ENCODE peak calls at places on chromosomes 16 and 17, in seven cellular contexts. One of them, this sample, is unnamed.

GRCh38 chr16:49095539-49095938 is 186.1 kb downstream of the CBLN1 start:
- DNase-seq in endothelial cell of umbilical vein: no peak
- DNase-seq in pancreas: no peak
- DNase-seq in AG10803: no peak
- DNase-seq in hepatocyte: no peak
- DNase-seq in body of pancreas: no peak
- DNase-seq in coronary artery: no peak
- DNase-seq in this sample: no peak

GRCh38 chr17:17749025-17749772 is 67.9 kb downstream of the RAI1 start:
- DNase-seq in endothelial cell of umbilical vein: no peak
- DNase-seq in pancreas: no peak
- DNase-seq in AG10803: no peak
- DNase-seq in hepatocyte: no peak
- DNase-seq in body of pancreas: no peak
- DNase-seq in coronary artery: no peak
- DNase-seq in this sample: no peak

GRCh38 chr17:17463821-17464220 is 13.0 kb upstream of the MED9 start:
- DNase-seq in endothelial cell of umbilical vein: no peak
- DNase-seq in pancreas: no peak
- DNase-seq in AG10803: no peak
- DNase-seq in hepatocyte: no peak
- DNase-seq in body of pancreas: no peak
- DNase-seq in coronary artery: no peak
- DNase-seq in this sample: no peak

GRCh38 chr17:42155614-42156045 is 841 bp upstream of the RAB5C start:
- DNase-seq in endothelial cell of umbilical vein: no peak
- DNase-seq in pancreas: no peak
- DNase-seq in AG10803: no peak
- DNase-seq in hepatocyte: no peak
- DNase-seq in body of pancreas: no peak
- DNase-seq in coronary artery: no peak
- DNase-seq in this sample: no peak

GRCh38 chr16:85621698-85622433 is 8.7 kb downstream of the GSE1 start:
- DNase-seq in endothelial cell of umbilical vein: no peak
- DNase-seq in pancreas: no peak
- DNase-seq in AG10803: no peak
- DNase-seq in hepatocyte: peak; percentile 83
- DNase-seq in body of pancreas: peak; percentile 89
- DNase-seq in coronary artery: no peak
- DNase-seq in this sample: no peak

GRCh38 chr17:45843722-45844121 is 959 bp upstream of the SPPL2C start:
- DNase-seq in endothelial cell of umbilical vein: no peak
- DNase-seq in pancreas: peak; percentile 20
- DNase-seq in AG10803: no peak
- DNase-seq in hepatocyte: no peak
- DNase-seq in body of pancreas: no peak
- DNase-seq in coronary artery: no peak
- DNase-seq in this sample: no peak

GRCh38 chr17:50560185-50560824 is at the start of gene CACNA1G:
- DNase-seq in endothelial cell of umbilical vein: peak; percentile 70
- DNase-seq in pancreas: peak; percentile 93
- DNase-seq in AG10803: peak; percentile 77
- DNase-seq in hepatocyte: peak; percentile 95
- DNase-seq in body of pancreas: peak; percentile 84
- DNase-seq in coronary artery: peak; percentile 94
- DNase-seq in this sample: peak; percentile 69

GRCh38 chr16:53449816-53450517 is 15.7 kb downstream of the RBL2 start:
- DNase-seq in endothelial cell of umbilical vein: no peak
- DNase-seq in pancreas: no peak
- DNase-seq in AG10803: no peak
- DNase-seq in hepatocyte: no peak
- DNase-seq in body of pancreas: no peak
- DNase-seq in coronary artery: no peak
- DNase-seq in this sample: no peak

GRCh38 chr16:81700071-81700779 is 78.9 kb upstream of the PLCG2 start:
- DNase-seq in endothelial cell of umbilical vein: no peak
- DNase-seq in pancreas: no peak
- DNase-seq in AG10803: no peak
- DNase-seq in hepatocyte: no peak
- DNase-seq in body of pancreas: no peak
- DNase-seq in coronary artery: no peak
- DNase-seq in this sample: no peak

GRCh38 chr17:44105483-44105882 is 18.0 kb downstream of the HDAC5 start:
- DNase-seq in endothelial cell of umbilical vein: no peak
- DNase-seq in pancreas: no peak
- DNase-seq in AG10803: no peak
- DNase-seq in hepatocyte: no peak
- DNase-seq in body of pancreas: no peak
- DNase-seq in coronary artery: no peak
- DNase-seq in this sample: no peak

GRCh38 chr17:79919164-79919585 is 79.9 kb upstream of the CBX4 start:
- DNase-seq in endothelial cell of umbilical vein: peak; percentile 62
- DNase-seq in pancreas: peak; percentile 98
- DNase-seq in AG10803: peak; percentile 42
- DNase-seq in hepatocyte: no peak
- DNase-seq in body of pancreas: peak; percentile 100
- DNase-seq in coronary artery: peak; percentile 87
- DNase-seq in this sample: peak; percentile 57

GRCh38 chr16:28880589-28880915 is 2.3 kb downstream of the ATP2A1 start:
- DNase-seq in endothelial cell of umbilical vein: no peak
- DNase-seq in pancreas: no peak
- DNase-seq in AG10803: no peak
- DNase-seq in hepatocyte: no peak
- DNase-seq in body of pancreas: no peak
- DNase-seq in coronary artery: no peak
- DNase-seq in this sample: no peak
- H3K4me3 ChIP-seq in endothelial cell of umbilical vein: no peak overlapping the region
- H3K4me3 ChIP-seq in pancreas: no peak overlapping the region
- H3K4me3 ChIP-seq in AG10803: no peak overlapping the region
- H3K4me3 ChIP-seq in hepatocyte: no peak overlapping the region
- H3K4me3 ChIP-seq in body of pancreas: no peak overlapping the region
- H3K4me3 ChIP-seq in coronary artery: peak overlapping the region; percentile 85
- H3K4me3 ChIP-seq in this sample: peak overlapping the region; percentile 94

DNA sequence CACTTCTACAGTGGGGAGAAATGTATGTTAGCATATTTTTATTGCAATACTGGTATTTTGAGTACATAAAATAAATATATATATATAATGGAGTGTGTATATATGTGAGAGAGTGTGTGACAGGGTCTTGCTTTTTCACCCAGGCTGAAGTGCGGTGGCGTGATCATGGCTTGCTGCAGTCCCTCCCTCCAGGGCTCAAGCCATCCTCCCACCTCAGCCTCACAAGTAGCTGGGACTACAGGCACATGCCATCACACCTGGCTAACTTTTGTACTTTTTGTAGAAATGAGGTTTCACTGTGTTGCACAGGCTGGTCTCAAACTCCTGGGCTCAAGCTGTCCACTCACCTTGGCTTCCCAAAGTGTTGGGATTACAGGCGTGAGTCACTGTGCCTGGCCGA is 4.1 kb downstream of the CYLD start:
- DNase-seq in endothelial cell of umbilical vein: no peak
- DNase-seq in pancreas: no peak
- DNase-seq in AG10803: no peak
- DNase-seq in hepatocyte: no peak
- DNase-seq in body of pancreas: no peak
- DNase-seq in coronary artery: no peak
- DNase-seq in this sample: no peak
- H3K4me3 ChIP-seq in endothelial cell of umbilical vein: no peak overlapping the region
- H3K4me3 ChIP-seq in pancreas: no peak overlapping the region
- H3K4me3 ChIP-seq in AG10803: no peak overlapping the region
- H3K4me3 ChIP-seq in hepatocyte: no peak overlapping the region
- H3K4me3 ChIP-seq in body of pancreas: no peak overlapping the region
- H3K4me3 ChIP-seq in coronary artery: no peak overlapping the region
- H3K4me3 ChIP-seq in this sample: no peak overlapping the region

DNA sequence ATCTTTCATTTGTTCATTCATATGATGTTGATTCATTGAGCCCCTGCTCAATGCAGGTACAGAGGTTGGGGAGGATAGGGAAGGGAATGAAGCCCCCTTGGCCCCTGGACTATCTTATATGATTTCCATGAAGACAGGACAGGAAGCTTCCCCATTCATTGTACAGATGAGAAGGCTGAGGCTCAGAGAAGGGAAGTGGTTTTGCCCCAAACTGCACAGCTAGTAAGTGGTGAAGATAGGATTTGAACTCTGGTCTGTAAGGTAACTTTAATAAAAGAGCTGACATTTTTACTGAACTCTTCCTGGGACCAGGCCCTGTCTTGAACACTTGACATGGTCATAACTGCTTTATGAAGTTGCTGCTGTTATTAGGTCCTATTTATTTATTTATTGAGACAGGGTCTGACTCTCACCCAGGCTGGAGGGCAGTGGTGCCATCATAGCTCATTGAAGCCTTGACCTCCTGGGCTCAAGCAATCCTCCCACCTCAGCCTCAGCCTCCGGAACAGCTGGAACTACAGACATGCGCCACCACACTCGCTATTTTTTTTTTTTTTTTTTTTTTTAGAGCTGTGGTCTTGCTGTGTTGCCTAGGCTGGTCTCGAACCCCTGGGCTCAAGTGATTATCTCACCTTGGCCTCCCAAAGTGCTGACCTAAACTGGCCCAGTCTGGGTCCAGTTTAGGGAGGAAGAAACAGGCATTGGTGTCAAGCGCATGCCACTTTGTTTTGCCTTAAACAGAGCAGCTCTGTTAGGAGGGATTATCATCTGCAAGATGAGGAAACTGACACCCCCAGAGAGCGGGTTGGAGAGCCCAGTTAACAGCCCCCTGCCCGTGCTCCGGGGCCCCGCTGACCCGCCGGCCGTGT is 5.0 kb downstream of the CTF1 start:
- DNase-seq in endothelial cell of umbilical vein: no peak
- DNase-seq in pancreas: no peak
- DNase-seq in AG10803: no peak
- DNase-seq in hepatocyte: no peak
- DNase-seq in body of pancreas: no peak
- DNase-seq in coronary artery: no peak
- DNase-seq in this sample: no peak
- H3K4me3 ChIP-seq in endothelial cell of umbilical vein: peak overlapping the region; percentile 12
- H3K4me3 ChIP-seq in pancreas: peak overlapping the region; percentile 48
- H3K4me3 ChIP-seq in AG10803: peak overlapping the region; percentile 43
- H3K4me3 ChIP-seq in hepatocyte: peak overlapping the region; percentile 33
- H3K4me3 ChIP-seq in body of pancreas: no peak overlapping the region
- H3K4me3 ChIP-seq in coronary artery: peak overlapping the region; percentile 72
- H3K4me3 ChIP-seq in this sample: peak overlapping the region; percentile 78

DNA sequence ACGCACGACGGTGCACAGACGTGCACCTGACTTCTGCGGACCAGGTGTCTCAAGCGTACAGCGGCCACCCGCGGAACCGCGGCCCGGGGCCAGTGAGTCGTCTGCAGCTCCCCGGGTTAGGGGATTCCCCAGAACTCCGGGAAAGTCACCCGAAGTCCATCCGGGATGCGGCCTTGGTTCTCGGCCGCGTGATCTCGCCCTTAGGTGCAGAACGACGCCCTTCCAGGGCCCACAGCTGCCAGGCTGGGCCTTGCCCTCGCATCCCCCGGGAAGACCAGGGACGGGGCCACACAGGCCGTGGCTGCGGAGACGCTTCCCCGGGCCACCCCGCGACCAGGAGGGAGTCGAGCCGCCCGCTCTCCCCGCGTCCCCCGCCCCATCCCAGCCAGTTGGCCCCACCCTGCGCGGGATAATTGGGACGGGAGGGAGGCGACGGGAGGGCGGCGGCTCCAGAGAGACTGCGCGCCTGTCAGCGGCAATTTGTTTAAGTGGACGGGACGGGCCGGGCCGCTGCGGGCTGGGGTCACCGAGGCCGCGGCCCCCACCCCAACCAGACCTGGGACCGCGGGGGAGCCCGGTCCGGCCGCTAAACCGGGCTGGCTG is 3.6 kb upstream of the TBX2 start:
- DNase-seq in endothelial cell of umbilical vein: no peak
- DNase-seq in pancreas: peak; percentile 56
- DNase-seq in AG10803: no peak
- DNase-seq in hepatocyte: no peak
- DNase-seq in body of pancreas: no peak
- DNase-seq in coronary artery: no peak
- DNase-seq in this sample: no peak
- H3K4me3 ChIP-seq in endothelial cell of umbilical vein: no peak overlapping the region
- H3K4me3 ChIP-seq in pancreas: no peak overlapping the region
- H3K4me3 ChIP-seq in AG10803: no peak overlapping the region
- H3K4me3 ChIP-seq in hepatocyte: peak overlapping the region; percentile 75
- H3K4me3 ChIP-seq in body of pancreas: no peak overlapping the region
- H3K4me3 ChIP-seq in coronary artery: peak overlapping the region; percentile 84
- H3K4me3 ChIP-seq in this sample: peak overlapping the region; percentile 87